ENCODE peak calls at places on chromosomes 4 and X, in six cellular contexts. Z, B, S, O, J and C are unnamed samples.

GRCh38 chrX:110665636-110666035 is 130.0 kb downstream of the CHRDL1 start:
- DNase-seq in Z (peak), B (no peak), S (peak), O (no peak), J (no peak), C (no peak)

GRCh38 chr4:104591505-104591904 is 96.8 kb upstream of the CXXC4 start:
- DNase-seq in Z (peak), B (peak), S (peak), O (no peak), J (no peak), C (no peak)

GRCh38 chr4:6668391-6668790 is 25.3 kb upstream of the S100P start:
- DNase-seq in Z (no peak), B (no peak), S (no peak), O (no peak), J (no peak), C (no peak)

GRCh38 chr4:12488672-12489071 is 995.5 kb downstream of the RAB28 start:
- DNase-seq in Z (no peak), B (no peak), S (peak), O (no peak), J (no peak), C (no peak)

GRCh38 chr4:158090323-158090722 is 82.5 kb downstream of the GASK1B start:
- DNase-seq in Z (no peak), B (no peak), S (peak), O (no peak), J (no peak), C (no peak)

GRCh38 chr4:92988301-92988700 is 684.5 kb downstream of the GRID2 start:
- DNase-seq in Z (no peak), B (no peak), S (no peak), O (no peak), J (no peak), C (no peak)

GRCh38 chr4:24604558-24605214 is 20.3 kb upstream of the DHX15 start:
- DNase-seq in Z (no peak), B (no peak), S (no peak), O (no peak), J (no peak), C (no peak)

GRCh38 chrX:40471965-40472648 is 108.7 kb upstream of the ATP6AP2 start:
- DNase-seq in Z (no peak), B (no peak), S (no peak), O (peak), J (peak), C (peak)

GRCh38 chr4:37591349-37591748 is 94.8 kb downstream of the RELL1 start:
- DNase-seq in Z (no peak), B (no peak), S (no peak), O (no peak), J (no peak), C (no peak)

GRCh38 chrX:106035064-106035463 is 3.5 kb downstream of the SERPINA7 start:
- DNase-seq in Z (no peak), B (no peak), S (no peak), O (no peak), J (no peak), C (no peak)

GRCh38 chrX:77061533-77061932 is 385.7 kb upstream of the FGF16 start:
- DNase-seq in Z (no peak), B (no peak), S (no peak), O (no peak), J (no peak), C (no peak)

GRCh38 chr4:4914965-4915845 is 55.7 kb downstream of the MSX1 start:
- DNase-seq in Z (no peak), B (no peak), S (no peak), O (no peak), J (no peak), C (no peak)

GRCh38 chr4:137946423-137946822 is 295.7 kb downstream of the SLC7A11 start:
- DNase-seq in Z (no peak), B (no peak), S (no peak), O (no peak), J (no peak), C (no peak)

GRCh38 chr4:141207971-141208370 is 12.7 kb upstream of the ZNF330 start:
- DNase-seq in Z (no peak), B (no peak), S (no peak), O (no peak), J (no peak), C (no peak)

GRCh38 chr4:176438401-176438800 is 118.6 kb downstream of the SPCS3 start:
- DNase-seq in Z (no peak), B (no peak), S (no peak), O (no peak), J (no peak), C (no peak)

GRCh38 chrX:154408659-154409221 is 314 bp downstream of the DNASE1L1 start:
- DNase-seq in Z (no peak), B (no peak), S (no peak), O (no peak), J (no peak), C (no peak)

GRCh38 chrX:1676866-1677265 is 62.0 kb downstream of the ASMT start:
- DNase-seq in Z (no peak), B (no peak), S (no peak), O (no peak), J (no peak), C (no peak)

GRCh38 chrX:1679238-1679637 is 64.4 kb downstream of the ASMT start:
- DNase-seq in Z (no peak), B (no peak), S (no peak), O (no peak), J (no peak), C (no peak)

GRCh38 chrX:1667566-1667965 is 52.7 kb downstream of the ASMT start:
- DNase-seq in Z (no peak), B (no peak), S (no peak), O (no peak), J (no peak), C (no peak)

GRCh38 chrX:1673337-1673736 is 58.5 kb downstream of the ASMT start:
- DNase-seq in Z (peak), B (no peak), S (no peak), O (no peak), J (no peak), C (no peak)
- TF ChIP-seq CTCF in Z (peak), B (peak), S (peak), O (no peak), J (peak), C (peak)

GRCh38 chr4:77758804-77759203 is 60.4 kb downstream of the CNOT6L start:
- DNase-seq in Z (no peak), B (no peak), S (no peak), O (no peak), J (no peak), C (no peak)

GRCh38 chr4:77762531-77762930 is 56.6 kb downstream of the CNOT6L start:
- DNase-seq in Z (no peak), B (no peak), S (no peak), O (no peak), J (no peak), C (no peak)

GRCh38 chr4:77765720-77766119 is 53.4 kb downstream of the CNOT6L start:
- DNase-seq in Z (no peak), B (no peak), S (no peak), O (no peak), J (no peak), C (no peak)

DNA sequence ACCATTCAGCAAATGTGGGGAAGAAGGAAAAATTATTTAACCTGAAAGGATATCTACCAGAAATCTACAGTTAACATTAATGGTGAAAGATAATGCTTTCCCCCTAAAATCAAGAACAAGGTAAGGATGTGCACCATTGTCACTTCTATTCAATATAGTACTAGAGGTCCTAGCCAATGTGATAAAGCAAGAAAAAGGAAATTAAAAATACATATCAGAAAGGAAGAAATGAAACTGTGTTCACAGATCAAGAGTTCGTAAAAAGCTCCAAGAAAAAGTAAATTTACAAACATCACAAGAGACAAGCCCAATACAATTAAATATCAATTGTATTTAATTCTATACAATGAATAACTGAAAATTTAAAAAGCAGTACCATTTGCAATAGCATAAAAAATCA is 57.6 kb downstream of the CNOT6L start:
- DNase-seq in Z (no peak), B (no peak), S (no peak), O (no peak), J (no peak), C (no peak)
- TF ChIP-seq CTCF in Z (no peak), B (no peak), S (no peak), O (no peak), J (no peak), C (no peak)

DNA sequence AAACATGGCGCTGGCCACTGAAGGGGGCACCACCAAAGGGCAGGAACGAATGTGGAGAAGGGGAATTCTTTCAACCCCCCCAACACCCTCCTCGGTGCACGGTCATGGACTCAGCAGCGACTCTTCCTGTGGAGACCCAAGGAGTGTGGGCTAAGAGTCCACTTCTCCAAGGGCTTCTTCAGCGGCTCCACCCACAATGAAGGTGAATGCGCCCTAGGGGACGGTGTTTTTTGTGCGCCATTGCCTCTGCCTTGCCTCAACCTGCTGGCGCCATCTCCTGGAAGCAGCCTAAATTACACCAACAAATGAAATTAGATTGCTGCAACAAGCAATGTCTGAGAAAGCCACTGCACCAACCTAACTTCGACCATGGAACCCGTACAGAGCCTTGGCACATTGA is 169.2 kb upstream of the MAGEB18 start:
- DNase-seq in Z (peak), B (no peak), S (no peak), O (no peak), J (no peak), C (no peak)
- TF ChIP-seq CTCF in Z (peak), B (no peak), S (peak), O (no peak), J (peak), C (no peak)

DNA sequence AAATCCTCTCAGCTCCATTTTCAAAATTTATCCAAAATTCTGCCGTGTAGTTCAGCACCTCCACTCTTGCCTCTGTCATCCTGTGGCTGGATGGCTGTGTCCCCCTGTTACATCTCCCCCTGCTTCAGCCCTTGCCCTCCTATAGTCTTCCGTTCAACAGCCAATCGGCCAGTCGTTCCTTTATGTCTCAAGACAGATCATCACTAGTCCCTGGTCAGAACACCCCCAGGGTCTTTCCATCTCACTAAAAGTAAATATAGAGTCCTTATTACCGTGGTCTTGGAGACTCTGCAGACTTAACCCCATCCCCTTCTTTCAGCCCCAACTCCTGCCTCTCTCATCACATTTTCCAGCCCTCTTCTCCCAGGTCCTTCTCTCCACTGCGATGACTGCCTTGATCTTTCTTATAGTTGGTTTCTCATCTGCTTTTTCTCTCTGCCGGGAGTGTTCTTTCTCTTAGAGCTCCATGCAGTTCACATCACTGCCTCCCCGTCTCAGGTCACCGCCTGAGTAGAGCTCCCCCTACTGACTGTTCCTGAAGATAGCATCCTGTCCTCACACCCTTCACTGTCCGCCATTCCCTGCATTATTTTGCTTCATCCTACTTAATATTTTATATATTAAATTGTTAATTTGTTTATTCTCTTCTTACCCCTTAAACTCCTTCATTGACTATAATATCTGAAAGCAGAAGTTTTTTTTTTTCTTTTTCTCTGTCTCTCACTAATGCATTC is 736.9 kb upstream of the MAGEB2 start:
- DNase-seq in Z (peak), B (no peak), S (no peak), O (no peak), J (peak), C (peak)
- TF ChIP-seq CTCF in Z (peak), B (peak), S (peak), O (no peak), J (peak), C (peak)

GRCh38 chr4:43855283-43855682 is 593.3 kb downstream of the KCTD8 start:
- DNase-seq in Z (no peak), B (no peak), S (no peak), O (no peak), J (no peak), C (no peak)
- TF ChIP-seq CTCF in Z (no peak), B (no peak), S (no peak), O (no peak), J (no peak), C (no peak)

GRCh38 chr4:177964061-177964460 is 521.8 kb upstream of the AGA start:
- DNase-seq in Z (no peak), B (no peak), S (no peak), O (no peak), J (no peak), C (no peak)
- TF ChIP-seq CTCF in Z (no peak), B (no peak), S (no peak), O (no peak), J (no peak), C (no peak)

GRCh38 chrX:131895807-131896206 is 127.3 kb upstream of the STK26 start:
- DNase-seq in Z (no peak), B (no peak), S (no peak), O (no peak), J (no peak), C (no peak)
- TF ChIP-seq CTCF in Z (no peak), B (no peak), S (no peak), O (no peak), J (no peak), C (peak)

GRCh38 chr4:121712783-121713182 is 16.0 kb upstream of the ANXA5 start:
- DNase-seq in Z (no peak), B (no peak), S (no peak), O (no peak), J (no peak), C (no peak)

GRCh38 chr4:121709766-121710405 is 13.1 kb upstream of the ANXA5 start:
- DNase-seq in Z (no peak), B (no peak), S (no peak), O (no peak), J (no peak), C (no peak)

GRCh38 chr4:121714548-121714947 is 17.8 kb upstream of the ANXA5 start:
- DNase-seq in Z (no peak), B (no peak), S (no peak), O (no peak), J (no peak), C (no peak)

GRCh38 chr4:121711263-121712000 is 14.7 kb upstream of the ANXA5 start:
- DNase-seq in Z (peak), B (peak), S (peak), O (peak), J (no peak), C (peak)

DNA sequence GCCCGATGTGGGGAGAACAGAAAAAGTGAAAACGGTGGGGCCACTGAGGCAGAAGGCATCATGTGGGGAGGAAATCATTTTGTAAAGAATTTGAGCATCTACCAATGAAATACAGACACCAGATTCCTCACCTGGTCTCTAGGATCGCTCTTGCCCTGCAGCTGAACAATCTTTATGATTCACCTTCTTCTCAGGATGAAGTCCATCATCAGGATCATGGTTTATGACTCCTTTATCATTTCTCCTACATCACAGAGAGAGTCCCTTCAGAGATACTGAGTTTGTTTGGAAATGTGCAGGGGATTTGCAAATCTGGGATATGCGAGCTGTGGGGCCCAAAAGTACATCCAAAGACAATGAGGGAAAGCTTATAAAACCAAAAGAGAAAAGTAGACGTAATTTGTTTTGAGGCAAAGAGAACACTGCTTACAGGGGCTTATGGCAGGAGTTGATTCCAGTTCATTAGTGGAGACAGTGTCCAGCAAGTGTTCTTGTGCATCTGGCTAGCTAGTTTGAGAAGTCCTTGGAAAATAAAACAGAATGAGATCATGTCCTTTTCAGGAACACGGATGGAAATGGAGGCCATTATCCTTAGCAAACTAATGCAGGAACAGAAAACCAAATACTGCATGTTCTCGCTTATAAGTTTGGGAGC is 15.3 kb upstream of the ANXA5 start:
- DNase-seq in Z (no peak), B (no peak), S (no peak), O (no peak), J (no peak), C (no peak)
- TF ChIP-seq CTCF in Z (no peak), B (no peak), S (no peak), O (no peak), J (no peak), C (no peak)

DNA sequence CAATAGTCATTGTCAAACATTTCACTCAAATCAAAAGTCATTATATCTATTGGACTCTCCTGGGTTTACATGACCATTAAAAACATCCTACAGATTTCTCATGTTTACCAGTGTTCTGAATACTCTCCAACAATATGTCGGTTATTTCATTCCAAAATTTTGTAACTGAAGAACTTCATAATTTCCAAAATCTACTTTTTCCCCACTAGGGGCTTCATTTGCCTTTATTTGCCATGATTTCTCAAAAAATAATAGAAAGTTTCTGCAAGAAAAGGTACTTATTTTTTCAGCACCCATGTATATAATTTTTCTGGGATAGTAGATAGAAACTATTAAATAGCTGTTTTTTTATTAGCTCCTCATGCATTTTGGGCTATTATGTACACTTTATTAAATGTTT is 49.0 kb downstream of the PRDM5 start:
- DNase-seq in Z (no peak), B (no peak), S (no peak), O (no peak), J (no peak), C (no peak)
- TF ChIP-seq CTCF in Z (peak), B (no peak), S (no peak), O (no peak), J (peak), C (no peak)